ENCODE peak calls at places on chromosomes 7 and 10, in six cellular contexts. W is tibial nerve, O is lower leg skin, R is GM12865, Z is lower lobe of right lung, K is heart right ventricle. F is an unnamed sample.

GRCh38 chr10:118564114-118564513 is 31.3 kb downstream of the PRLHR start:
- DNase-seq in W (no peak), O (no peak), R (no peak), Z (no peak), K (no peak), F (no peak)

GRCh38 chr7:137402535-137403258 is 59.2 kb upstream of the PTN start:
- DNase-seq in W (no peak), O (no peak), R (no peak), Z (no peak), K (no peak), F (no peak)

GRCh38 chr10:62072901-62073300 is 171.4 kb downstream of the ARID5B start:
- DNase-seq in W (no peak), O (no peak), R (no peak), Z (no peak), K (no peak), F (no peak)

GRCh38 chr10:75352650-75353049 is 48.9 kb downstream of the ZNF503 start:
- DNase-seq in W (no peak), O (peak; percentile 36), R (no peak), Z (no peak), K (no peak), F (no peak)

GRCh38 chr10:6640433-6641040 is 60.5 kb upstream of the PRKCQ start:
- DNase-seq in W (no peak), O (no peak), R (no peak), Z (no peak), K (no peak), F (no peak)

GRCh38 chr7:126803060-126803665 is 449.6 kb downstream of the GRM8 start:
- DNase-seq in W (no peak), O (no peak), R (peak; percentile 78), Z (no peak), K (no peak), F (peak; percentile 71)

GRCh38 chr7:36962367-36962766 is 238.1 kb upstream of the AOAH start:
- DNase-seq in W (no peak), O (no peak), R (no peak), Z (no peak), K (no peak), F (peak; percentile 44)

GRCh38 chr7:47596502-47597202 is 14.7 kb upstream of the TNS3 start:
- DNase-seq in W (no peak), O (no peak), R (no peak), Z (no peak), K (no peak), F (no peak)

GRCh38 chr7:79506481-79506880 is 53.0 kb upstream of the MAGI2 start:
- DNase-seq in W (no peak), O (no peak), R (no peak), Z (no peak), K (no peak), F (no peak)

GRCh38 chr7:152568972-152569371 is 107.0 kb downstream of the XRCC2 start:
- DNase-seq in W (no peak), O (peak; percentile 26), R (no peak), Z (no peak), K (no peak), F (no peak)

GRCh38 chr7:151432658-151433521 is 7.1 kb downstream of the CRYGN start:
- DNase-seq in W (no peak), O (no peak), R (peak; percentile 71), Z (no peak), K (no peak), F (no peak)

GRCh38 chr10:18533921-18534320 is 117.5 kb downstream of the NSUN6 start:
- DNase-seq in W (no peak), O (no peak), R (no peak), Z (no peak), K (no peak), F (no peak)

GRCh38 chr7:131219277-131220041 is 108.2 kb upstream of the MKLN1 start:
- DNase-seq in W (peak; percentile 40), O (peak; percentile 89), R (peak; percentile 36), Z (peak; percentile 62), K (peak; percentile 29), F (no peak)

GRCh38 chr10:80196270-80196949 is 8.9 kb downstream of the ANXA11 start:
- DNase-seq in W (no peak), O (no peak), R (peak; percentile 67), Z (peak; percentile 82), K (no peak), F (no peak)

GRCh38 chr10:1213707-1214675 is 157.8 kb downstream of the WDR37 start:
- DNase-seq in W (no peak), O (peak; percentile 61), R (no peak), Z (no peak), K (no peak), F (no peak)

GRCh38 chr7:132434041-132434440 is 142.2 kb downstream of the PLXNA4 start:
- DNase-seq in W (no peak), O (no peak), R (no peak), Z (no peak), K (no peak), F (no peak)

GRCh38 chr10:74118794-74119193 is 31.8 kb downstream of the AP3M1 start:
- DNase-seq in W (no peak), O (no peak), R (no peak), Z (no peak), K (no peak), F (no peak)

GRCh38 chr7:157391036-157391710 is 54.4 kb downstream of the DNAJB6 start:
- DNase-seq in W (no peak), O (peak; percentile 76), R (no peak), Z (no peak), K (no peak), F (no peak)

GRCh38 chr10:103736763-103737162 is 118.6 kb downstream of the SH3PXD2A start:
- DNase-seq in W (no peak), O (no peak), R (peak; percentile 36), Z (no peak), K (no peak), F (no peak)

GRCh38 chr7:80781561-80781979 is 137.3 kb downstream of the SEMA3C start:
- DNase-seq in W (no peak), O (peak; percentile 84), R (no peak), Z (no peak), K (peak; percentile 23), F (peak; percentile 96)

DNA sequence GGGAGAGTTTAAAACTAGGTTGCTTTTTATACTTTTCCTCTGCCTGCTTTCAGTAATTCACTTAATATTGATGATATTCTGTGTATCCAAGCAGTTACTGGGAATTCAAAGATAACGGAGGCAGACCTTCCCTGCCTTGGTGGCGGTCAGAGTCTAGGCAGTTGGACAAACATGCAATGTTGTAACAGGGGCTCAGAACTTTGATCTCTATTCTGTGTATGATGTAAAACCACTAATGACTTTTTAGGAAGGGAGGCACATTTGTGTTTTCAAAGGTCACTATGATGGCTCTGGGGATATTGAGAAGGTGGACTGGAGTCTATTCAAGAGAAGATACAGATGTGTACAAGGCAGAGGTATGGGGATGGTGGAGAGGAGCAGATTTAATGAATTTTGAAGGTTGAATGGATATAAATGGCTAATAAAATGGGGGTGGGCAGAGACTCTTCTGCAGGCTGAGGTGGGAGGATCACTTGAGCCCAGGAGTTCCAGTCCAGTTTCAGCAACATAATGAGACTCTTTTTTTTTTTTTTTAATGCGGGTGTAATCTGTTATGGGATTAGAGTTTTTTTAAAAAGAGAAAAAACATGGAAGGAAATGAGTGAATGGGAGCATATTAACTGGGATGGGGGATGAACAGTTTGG is 5.7 kb upstream of the PON2 start:
- DNase-seq in W (no peak), O (no peak), R (no peak), Z (no peak), K (no peak), F (no peak)
- H3K4me3 ChIP-seq in W (no peak overlapping the region), O (no peak overlapping the region), R (no peak overlapping the region), Z (no peak overlapping the region), K (no peak overlapping the region), F (no peak overlapping the region)

GRCh38 chr10:4254101-4254994 is 469.3 kb upstream of the KLF6 start:
- DNase-seq in W (no peak), O (no peak), R (no peak), Z (no peak), K (no peak), F (no peak)

GRCh38 chr10:4256971-4257370 is 472.0 kb upstream of the KLF6 start:
- DNase-seq in W (no peak), O (no peak), R (no peak), Z (no peak), K (no peak), F (no peak)

GRCh38 chr10:4260483-4260882 is 475.5 kb upstream of the KLF6 start:
- DNase-seq in W (no peak), O (no peak), R (no peak), Z (no peak), K (no peak), F (no peak)

GRCh38 chr10:4255751-4256150 is 470.7 kb upstream of the KLF6 start:
- DNase-seq in W (no peak), O (no peak), R (no peak), Z (no peak), K (no peak), F (no peak)

GRCh38 chr10:4257939-4258465 is 473.0 kb upstream of the KLF6 start:
- DNase-seq in W (no peak), O (no peak), R (no peak), Z (no peak), K (no peak), F (no peak)
- TF ChIP-seq CTCF in W (no peak), O (no peak), R (no peak), Z (no peak), K (no peak), F (no peak)

DNA sequence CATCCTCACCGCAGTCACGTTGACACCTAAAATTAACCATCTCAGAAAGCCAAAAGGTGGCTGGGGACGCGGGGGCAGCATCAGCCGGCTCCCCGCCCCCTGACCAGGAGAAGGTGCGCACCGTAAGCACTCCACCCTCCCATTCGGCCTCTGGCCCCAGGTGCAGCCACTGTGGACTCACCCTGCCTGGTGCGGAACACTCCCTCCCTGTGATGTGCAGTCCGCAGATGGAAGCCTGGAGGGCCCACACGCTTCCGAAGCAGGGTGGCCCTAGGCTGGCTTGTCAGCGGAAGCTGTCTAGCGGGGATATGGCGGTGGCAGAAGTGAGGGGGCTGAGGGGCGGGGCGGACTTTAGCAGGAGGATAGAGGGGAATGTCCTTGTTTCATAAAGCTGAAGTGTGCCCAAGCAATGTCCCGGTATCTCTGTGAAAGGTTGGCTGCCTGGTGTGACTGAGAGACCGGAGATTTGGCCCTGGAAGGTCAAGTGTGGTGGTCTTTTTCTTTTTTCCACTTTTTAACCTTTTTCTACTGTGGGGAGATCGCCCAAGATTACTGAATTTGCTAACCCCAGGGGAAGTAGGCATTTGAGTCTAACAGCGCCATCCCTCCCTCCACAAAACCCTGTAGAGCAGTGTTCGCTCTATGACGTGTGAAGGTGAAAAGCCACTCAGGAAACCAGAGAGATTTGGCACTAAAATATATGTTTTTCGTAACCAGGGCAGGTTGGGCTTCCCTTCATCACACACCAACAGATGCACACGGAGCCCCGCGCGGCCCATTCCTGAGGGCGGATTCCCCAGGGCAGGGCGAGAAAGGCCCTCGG is 74.7 kb downstream of the CXCL12 start:
- DNase-seq in W (no peak), O (no peak), R (no peak), Z (no peak), K (no peak), F (no peak)
- H3K4me3 ChIP-seq in W (no peak overlapping the region), O (no peak overlapping the region), R (no peak overlapping the region), Z (peak overlapping the region; percentile 37), K (peak overlapping the region; percentile 36), F (no peak overlapping the region)

DNA sequence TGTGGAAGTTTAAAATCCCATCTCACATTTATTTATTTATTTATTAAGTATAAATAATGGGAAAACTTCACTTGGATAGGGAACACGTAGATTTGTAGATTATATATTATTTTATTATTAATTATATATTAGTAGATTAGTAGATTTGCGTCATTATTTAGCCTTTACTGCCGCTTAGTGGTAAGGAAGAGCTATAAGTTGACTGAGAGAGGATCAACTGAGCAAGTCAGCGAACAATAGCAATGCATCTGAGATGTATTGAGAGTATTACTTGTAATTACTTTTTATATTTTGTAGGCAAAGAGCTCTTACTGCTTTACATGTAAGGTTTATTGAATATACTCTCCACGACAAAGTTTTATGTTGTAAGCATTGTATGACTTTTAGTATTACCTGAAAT is 244.5 kb upstream of the ANKRD30A start:
- DNase-seq in W (no peak), O (no peak), R (peak; percentile 22), Z (no peak), K (no peak), F (peak; percentile 11)
- TF ChIP-seq CTCF in W (no peak), O (no peak), R (peak; percentile 46), Z (peak; percentile 47), K (no peak), F (peak; percentile 68)

F was measured in astrocyte of the cerebellum.